ENCODE peak calls at places on chromosomes 5 and 9, in four cellular contexts. One of them, this sample, is unnamed.

GRCh38 chr9:134488901-134489280 is 152.7 kb upstream of the COL5A1 start:
- DNase-seq in CD4-positive, CD25-positive, alpha-beta regulatory T cell: no peak
- DNase-seq in GM13977: no peak
- DNase-seq in T-helper 9 cell: no peak
- DNase-seq in this sample: no peak

GRCh38 chr5:140312791-140313189 is 9.9 kb upstream of the PFDN1 start:
- DNase-seq in GM13977: no peak
- DNase-seq in CD4-positive, CD25-positive, alpha-beta regulatory T cell: no peak
- DNase-seq in T-helper 9 cell: no peak
- DNase-seq in this sample: no peak

GRCh38 chr9:92666912-92667532 is 2.9 kb downstream of the IPPK start:
- DNase-seq in GM13977: no peak
- DNase-seq in CD4-positive, CD25-positive, alpha-beta regulatory T cell: no peak
- DNase-seq in T-helper 9 cell: no peak
- DNase-seq in this sample: no peak

GRCh38 chr9:26833792-26834191 is 58.8 kb downstream of the CAAP1 start:
- DNase-seq in T-helper 9 cell: no peak
- DNase-seq in GM13977: no peak
- DNase-seq in CD4-positive, CD25-positive, alpha-beta regulatory T cell: no peak
- DNase-seq in this sample: no peak

GRCh38 chr9:111572945-111573604 is 26.4 kb downstream of the PTGR1 start:
- DNase-seq in T-helper 9 cell: no peak
- DNase-seq in CD4-positive, CD25-positive, alpha-beta regulatory T cell: no peak
- DNase-seq in GM13977: no peak
- DNase-seq in this sample: no peak

GRCh38 chr5:142432369-142432863 is 107.6 kb upstream of the SPRY4 start:
- DNase-seq in GM13977: peak
- DNase-seq in T-helper 9 cell: peak
- DNase-seq in CD4-positive, CD25-positive, alpha-beta regulatory T cell: peak
- DNase-seq in this sample: no peak

GRCh38 chr5:31273631-31274378 is 80.3 kb downstream of the CDH6 start:
- DNase-seq in GM13977: no peak
- DNase-seq in CD4-positive, CD25-positive, alpha-beta regulatory T cell: peak
- DNase-seq in T-helper 9 cell: no peak
- DNase-seq in this sample: no peak

GRCh38 chr9:18473551-18474279 is at the start of gene ADAMTSL1:
- DNase-seq in T-helper 9 cell: no peak
- DNase-seq in CD4-positive, CD25-positive, alpha-beta regulatory T cell: no peak
- DNase-seq in GM13977: no peak
- DNase-seq in this sample: no peak

GRCh38 chr5:179190851-179191505 is 130.8 kb downstream of the ZNF354C start:
- DNase-seq in GM13977: no peak
- DNase-seq in CD4-positive, CD25-positive, alpha-beta regulatory T cell: no peak
- DNase-seq in T-helper 9 cell: no peak
- DNase-seq in this sample: no peak

GRCh38 chr5:148730272-148730954 is 76.1 kb upstream of the HTR4 start:
- DNase-seq in GM13977: no peak
- DNase-seq in T-helper 9 cell: no peak
- DNase-seq in CD4-positive, CD25-positive, alpha-beta regulatory T cell: no peak
- DNase-seq in this sample: no peak

GRCh38 chr5:73748510-73749410 is 122.8 kb downstream of the ARHGEF28 start:
- DNase-seq in GM13977: no peak
- DNase-seq in T-helper 9 cell: no peak
- DNase-seq in CD4-positive, CD25-positive, alpha-beta regulatory T cell: no peak
- DNase-seq in this sample: no peak

GRCh38 chr9:32524558-32525461 is 1.2 kb downstream of the RIGI start:
- DNase-seq in GM13977: peak
- DNase-seq in T-helper 9 cell: no peak
- DNase-seq in CD4-positive, CD25-positive, alpha-beta regulatory T cell: peak
- DNase-seq in this sample: no peak

GRCh38 chr9:76699966-76700365 is 64.3 kb upstream of the PCA3 start:
- DNase-seq in CD4-positive, CD25-positive, alpha-beta regulatory T cell: no peak
- DNase-seq in T-helper 9 cell: no peak
- DNase-seq in GM13977: no peak
- DNase-seq in this sample: no peak

This sample was measured in GM12864.